ENCODE peak calls at places on chromosome 16, in six cellular contexts. U is sigmoid colon, Y is brain microvascular endothelial cell, R is ovary, K is fibroblast of lung, L is heart left ventricle. C is an unnamed sample.

GRCh38 chr16:89289428-89290395 is 72.2 kb downstream of the ZNF778 start:
- DNase-seq in U (peak; percentile 84), Y (peak; percentile 54), R (peak; percentile 81), K (peak; percentile 66), L (peak; percentile 74), C (peak; percentile 90)

GRCh38 chr16:1458336-1458976 is 14.1 kb upstream of the CCDC154 start:
- DNase-seq in U (no peak), Y (no peak), R (no peak), K (peak; percentile 5), L (no peak), C (no peak)

GRCh38 chr16:79468236-79468635 is 132.3 kb downstream of the MAF start:
- DNase-seq in U (no peak), Y (no peak), R (no peak), K (no peak), L (no peak), C (no peak)

GRCh38 chr16:50991006-50991405 is 160.1 kb downstream of the SALL1 start:
- DNase-seq in U (no peak), Y (no peak), R (no peak), K (no peak), L (no peak), C (no peak)

GRCh38 chr16:14007460-14007859 is 63.7 kb upstream of the MRTFB start:
- DNase-seq in U (no peak), Y (peak; percentile 45), R (no peak), K (peak; percentile 87), L (no peak), C (no peak)

GRCh38 chr16:73067671-73068545 is 20.0 kb upstream of the ZFHX3 start:
- DNase-seq in U (peak; percentile 58), Y (no peak), R (no peak), K (no peak), L (no peak), C (no peak)

GRCh38 chr16:81873843-81874752 is 95.0 kb downstream of the PLCG2 start:
- DNase-seq in U (no peak), Y (peak; percentile 48), R (no peak), K (peak; percentile 39), L (peak; percentile 41), C (peak; percentile 55)

GRCh38 chr16:16083421-16084156 is 134.2 kb downstream of the ABCC1 start:
- DNase-seq in U (no peak), Y (peak; percentile 22), R (no peak), K (peak; percentile 55), L (no peak), C (no peak)

GRCh38 chr16:59385953-59386352 is 651.8 kb upstream of the GOT2 start:
- DNase-seq in U (no peak), Y (peak; percentile 63), R (no peak), K (peak; percentile 95), L (no peak), C (no peak)

GRCh38 chr16:77300232-77300631 is 101.0 kb downstream of the SYCE1L start:
- DNase-seq in U (no peak), Y (no peak), R (no peak), K (no peak), L (no peak), C (peak; percentile 48)

GRCh38 chr16:68802190-68802589 is 41.1 kb upstream of the TANGO6 start:
- DNase-seq in U (no peak), Y (peak; percentile 84), R (no peak), K (no peak), L (no peak), C (no peak)

GRCh38 chr16:84232969-84233368 is 6.8 kb downstream of the KCNG4 start:
- DNase-seq in U (no peak), Y (no peak), R (no peak), K (no peak), L (no peak), C (no peak)

GRCh38 chr16:10528635-10529034 is 51.8 kb downstream of the EMP2 start:
- DNase-seq in U (no peak), Y (no peak), R (no peak), K (no peak), L (no peak), C (no peak)

GRCh38 chr16:31201511-31202401 is 804 bp downstream of the PYCARD start:
- DNase-seq in U (no peak), Y (no peak), R (peak; percentile 64), K (peak; percentile 21), L (peak; percentile 47), C (no peak)

DNA sequence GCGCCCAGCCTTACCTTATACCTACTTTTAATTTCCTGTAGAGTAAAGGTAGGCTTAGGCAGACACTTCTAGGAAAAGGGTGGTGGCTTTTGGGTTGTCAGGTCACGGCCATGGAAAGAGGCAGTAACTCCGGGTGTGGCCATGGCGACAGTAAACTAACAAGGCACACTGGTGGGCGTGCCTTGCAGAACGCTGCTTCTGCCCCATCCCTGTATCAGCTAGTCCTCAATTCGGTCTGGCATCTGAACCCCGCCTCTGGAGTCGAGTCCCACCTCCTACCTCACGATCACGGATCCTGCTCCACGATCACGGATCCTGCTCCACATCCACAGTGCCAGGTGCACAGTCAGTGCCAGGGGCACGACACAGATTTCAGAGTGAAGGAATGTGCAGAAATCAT is 5.6 kb downstream of the ADCY9 start:
- DNase-seq in U (no peak), Y (no peak), R (no peak), K (no peak), L (no peak), C (no peak)
- H3K4me3 ChIP-seq in U (no peak overlapping the region), Y (no peak overlapping the region), R (no peak overlapping the region), K (peak overlapping the region; percentile 63), L (no peak overlapping the region), C (no peak overlapping the region)

DNA sequence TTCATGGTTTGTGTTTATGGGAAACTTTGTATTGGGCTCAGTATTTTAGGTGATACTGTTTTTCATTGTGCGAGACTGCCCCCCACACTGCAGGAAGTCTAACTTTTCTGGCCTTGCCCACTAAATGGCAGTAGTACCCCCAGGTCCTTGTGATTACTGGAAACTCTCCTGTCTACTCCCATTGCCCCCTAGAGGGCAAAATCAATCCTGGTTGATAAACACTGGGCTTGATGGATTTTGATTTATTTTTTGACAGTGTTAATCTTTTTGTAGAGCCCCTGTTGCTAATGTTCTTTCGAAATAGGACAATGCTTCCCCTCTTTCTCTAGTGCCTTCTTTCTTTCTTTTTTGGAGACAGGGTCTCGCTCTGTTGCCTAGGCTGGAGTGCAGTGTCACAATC is 15.5 kb downstream of the METTL9 start:
- DNase-seq in U (no peak), Y (no peak), R (no peak), K (no peak), L (no peak), C (no peak)
- TF ChIP-seq CTCF in U (no peak), Y (peak; percentile 20), R (no peak), K (no peak), L (no peak), C (no peak)

DNA sequence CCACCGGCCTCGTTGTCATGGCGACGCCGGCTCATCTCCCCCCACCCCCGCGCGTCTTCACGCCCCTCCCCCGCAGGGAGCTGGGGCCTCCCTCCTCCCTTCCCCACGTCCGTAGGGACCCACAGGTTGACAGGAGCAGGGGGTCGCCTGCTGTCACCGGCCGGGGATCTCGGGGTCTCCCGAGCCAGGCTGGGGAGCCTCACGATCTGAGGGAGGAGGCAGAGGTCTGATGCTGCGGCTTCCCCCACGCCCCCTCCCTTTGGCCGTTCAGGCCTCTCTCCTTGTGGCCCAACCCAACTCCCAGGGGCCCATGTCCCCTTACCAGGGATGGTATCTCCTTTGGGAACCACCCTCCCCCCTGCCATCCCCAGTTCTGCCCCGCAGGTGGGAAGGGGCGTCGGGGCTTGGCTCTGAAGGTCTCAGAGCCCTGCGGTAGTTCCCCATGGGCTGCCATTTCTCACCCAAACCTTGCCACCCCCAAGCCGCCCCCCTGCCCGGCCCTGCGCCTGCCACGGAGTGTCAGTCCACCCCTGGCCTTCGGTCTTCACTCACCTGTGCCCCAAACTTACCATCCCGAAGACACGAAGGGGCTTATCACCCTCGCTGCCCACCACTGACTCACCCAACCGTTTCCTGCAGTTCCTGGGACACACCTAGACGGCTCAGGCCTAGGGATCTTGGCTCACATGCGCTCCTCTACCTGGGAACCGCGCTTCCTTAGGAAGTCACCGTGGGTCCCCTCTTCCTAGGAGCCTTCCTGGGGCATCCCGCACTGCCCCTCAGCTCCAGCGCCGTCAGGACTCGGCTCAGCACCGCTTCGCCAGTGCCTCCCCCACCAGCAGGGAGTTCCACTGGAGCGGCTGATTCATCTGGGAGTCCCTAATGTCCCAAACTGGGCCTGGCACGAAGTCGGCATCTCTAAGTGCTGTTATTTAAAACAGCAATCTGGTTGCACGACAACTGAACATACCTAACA is 966 bp upstream of the DOC2A start:
- DNase-seq in U (no peak), Y (no peak), R (no peak), K (no peak), L (no peak), C (no peak)
- H3K4me3 ChIP-seq in U (peak overlapping the region; percentile 40), Y (no peak overlapping the region), R (peak overlapping the region; percentile 29), K (no peak overlapping the region), L (peak overlapping the region; percentile 48), C (peak overlapping the region; percentile 83)

GRCh38 chr16:57826040-57826434 is 23.7 kb upstream of the KIFC3 start:
- DNase-seq in U (no peak), Y (no peak), R (no peak), K (no peak), L (no peak), C (no peak)

GRCh38 chr16:57830890-57831484 is 28.7 kb upstream of the KIFC3 start:
- DNase-seq in U (no peak), Y (peak; percentile 54), R (no peak), K (no peak), L (no peak), C (peak; percentile 56)

GRCh38 chr16:57826706-57827625 is 24.7 kb upstream of the KIFC3 start:
- DNase-seq in U (no peak), Y (no peak), R (peak; percentile 55), K (no peak), L (peak; percentile 49), C (peak; percentile 69)

GRCh38 chr16:57829969-57830360 is 27.7 kb upstream of the KIFC3 start:
- DNase-seq in U (no peak), Y (no peak), R (no peak), K (no peak), L (no peak), C (no peak)

DNA sequence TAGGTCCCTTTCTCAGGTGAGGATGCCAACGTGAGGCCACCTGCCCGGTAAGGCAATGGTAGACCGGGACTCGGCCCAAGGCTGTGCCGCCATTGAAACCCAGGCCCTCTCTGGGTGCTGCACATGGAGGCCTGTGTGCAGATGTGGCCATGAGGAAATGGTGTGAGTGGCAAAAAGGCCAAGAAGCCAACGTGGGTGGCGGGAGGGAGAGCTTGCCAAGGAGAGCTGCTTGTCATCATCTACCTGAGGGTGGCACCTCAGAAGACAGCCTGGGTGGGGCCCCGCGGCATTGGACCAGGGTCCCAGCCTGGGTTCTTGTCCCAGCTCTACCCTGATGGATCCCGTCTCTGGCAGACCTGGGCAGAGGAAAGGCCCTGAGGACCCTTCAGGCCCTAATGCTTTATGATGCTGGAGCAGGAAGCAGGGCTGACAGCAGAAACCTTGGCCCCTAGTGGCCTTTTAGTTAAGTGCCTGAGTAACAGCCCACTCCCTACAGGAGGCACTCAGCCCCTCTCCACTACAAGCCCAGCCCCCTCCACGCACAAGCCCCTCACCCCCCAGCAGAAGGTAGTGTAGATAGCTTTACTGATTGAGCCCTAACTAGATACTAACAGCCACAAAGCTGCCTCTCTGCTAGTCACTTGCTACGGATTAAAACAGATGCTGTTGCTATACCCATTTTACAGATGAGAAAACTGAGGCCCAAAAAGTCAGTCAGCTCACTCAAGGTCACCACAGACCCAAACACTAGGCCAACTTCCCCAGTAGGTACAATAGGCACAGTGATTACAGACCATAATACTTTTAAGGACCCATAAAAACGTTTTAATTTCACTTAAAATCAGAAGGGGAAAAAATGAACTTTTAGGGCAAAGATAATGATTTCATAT is 26.2 kb upstream of the KIFC3 start:
- DNase-seq in U (no peak), Y (no peak), R (no peak), K (no peak), L (no peak), C (no peak)
- TF ChIP-seq CTCF in U (no peak), Y (peak; percentile 38), R (no peak), K (no peak), L (no peak), C (no peak)

C was measured in Caco-2.